ENCODE peak calls at places on chromosome 4, in ten cellular contexts. R is choroid plexus epithelial cell, Q is nephron progenitor cell, E is M059J, D is NCI-H748 treated with DMSO at 0.1 percent for 48 hours, I is endodermal cell, T is ELF-1, N is RWPE1, Z is NCI-H2029 treated with DMSO at 0.1 percent for 48 hours, F is HS-5. U is an unnamed sample.

GRCh38 chr4:54550415-54551171 is 107.2 kb upstream of the KIT start:
- DNase-seq in R (peak), Q (no peak), E (peak), D (no peak), I (no peak), T (no peak), N (no peak), Z (no peak), F (no peak), U (no peak)

GRCh38 chr4:147096667-147097604 is 151.3 kb upstream of the TTC29 start:
- DNase-seq in R (peak), Q (no peak), E (peak), D (peak), I (no peak), T (no peak), N (peak), Z (peak), F (peak), U (no peak)

GRCh38 chr4:180057891-180058643 is 2185.1 kb upstream of the TENM3 start:
- DNase-seq in R (peak), Q (peak), E (no peak), D (peak), I (peak), T (peak), N (peak), Z (no peak), F (no peak), U (peak)

GRCh38 chr4:74056114-74056857 is 17.8 kb upstream of the CXCL3 start:
- DNase-seq in R (peak), Q (no peak), E (peak), D (no peak), I (no peak), T (no peak), N (peak), Z (no peak), F (no peak), U (no peak)

GRCh38 chr4:37816006-37816405 is 10.5 kb upstream of the PGM2 start:
- DNase-seq in R (no peak), Q (no peak), E (no peak), D (no peak), I (no peak), T (no peak), N (no peak), Z (no peak), F (no peak), U (no peak)

GRCh38 chr4:185467101-185467500 is 4.4 kb downstream of the CCDC110 start:
- DNase-seq in R (peak), Q (no peak), E (no peak), D (no peak), I (no peak), T (no peak), N (no peak), Z (no peak), F (no peak), U (no peak)

GRCh38 chr4:24850669-24851068 is 55.3 kb downstream of the SOD3 start:
- DNase-seq in R (peak), Q (no peak), E (peak), D (no peak), I (no peak), T (no peak), N (peak), Z (no peak), F (peak), U (no peak)

GRCh38 chr4:157096439-157096838 is 20.5 kb downstream of the GLRB start:
- DNase-seq in R (peak), Q (no peak), E (no peak), D (no peak), I (no peak), T (no peak), N (no peak), Z (no peak), F (no peak), U (no peak)

GRCh38 chr4:8228319-8229250 is 29.5 kb downstream of the SH3TC1 start:
- DNase-seq in R (peak), Q (no peak), E (peak), D (peak), I (no peak), T (no peak), N (peak), Z (peak), F (peak), U (peak)

GRCh38 chr4:107202744-107203143 is 166.6 kb upstream of the DKK2 start:
- DNase-seq in R (no peak), Q (no peak), E (no peak), D (no peak), I (no peak), T (no peak), N (no peak), Z (no peak), F (no peak), U (no peak)

GRCh38 chr4:128287159-128287870 is at the start of gene PGRMC2:
- DNase-seq in R (peak), Q (no peak), E (peak), D (no peak), I (peak), T (peak), N (peak), Z (no peak), F (no peak), U (no peak)

GRCh38 chr4:74874785-74875367 is 58.0 kb upstream of the PARM1 start:
- DNase-seq in R (peak), Q (peak), E (peak), D (peak), I (peak), T (peak), N (peak), Z (peak), F (peak), U (peak)

GRCh38 chr4:168631241-168632151 is 134.6 kb downstream of the PALLD start:
- DNase-seq in R (peak), Q (peak), E (peak), D (no peak), I (peak), T (peak), N (peak), Z (no peak), F (no peak), U (peak)

GRCh38 chr4:151359576-151359975 is 34.2 kb upstream of the SH3D19 start:
- DNase-seq in R (no peak), Q (no peak), E (no peak), D (peak), I (no peak), T (no peak), N (no peak), Z (peak), F (no peak), U (no peak)

GRCh38 chr4:76897522-76898384 is at the start of gene SOWAHB:
- DNase-seq in R (no peak), Q (peak), E (peak), D (no peak), I (peak), T (peak), N (peak), Z (peak), F (no peak), U (peak)

GRCh38 chr4:127479031-127479622 is 153.6 kb upstream of the INTU start:
- DNase-seq in R (peak), Q (no peak), E (peak), D (no peak), I (no peak), T (no peak), N (peak), Z (peak), F (no peak), U (no peak)

GRCh38 chr4:168612435-168613139 is 115.7 kb downstream of the PALLD start:
- DNase-seq in R (peak), Q (no peak), E (peak), D (no peak), I (no peak), T (no peak), N (peak), Z (no peak), F (no peak), U (no peak)

GRCh38 chr4:8376361-8377102 is 64.0 kb downstream of the ACOX3 start:
- DNase-seq in R (peak), Q (no peak), E (no peak), D (no peak), I (no peak), T (no peak), N (no peak), Z (no peak), F (no peak), U (no peak)

GRCh38 chr4:142265536-142265935 is 580.6 kb downstream of the INPP4B start:
- DNase-seq in R (peak), Q (no peak), E (peak), D (no peak), I (no peak), T (no peak), N (peak), Z (no peak), F (peak), U (no peak)

GRCh38 chr4:10279261-10279660 is 162.7 kb upstream of the WDR1 start:
- DNase-seq in R (no peak), Q (no peak), E (no peak), D (no peak), I (no peak), T (no peak), N (no peak), Z (no peak), F (no peak), U (no peak)

GRCh38 chr4:120524237-120524636 is 398.3 kb downstream of the PRDM5 start:
- DNase-seq in R (no peak), Q (no peak), E (no peak), D (no peak), I (no peak), T (peak), N (no peak), Z (no peak), F (no peak), U (no peak)

U was measured in NCI-H774.